ENCODE peak calls at places on chromosomes 1 and 21, in eight cellular contexts. V, E, Z, G, T, F, Q and K are unnamed samples.

GRCh38 chr1:29145739-29146437 is 22.2 kb upstream of the TMEM200B start:
- DNase-seq in T (no peak), Q (no peak), F (no peak), E (no peak), V (peak), G (no peak), Z (peak), K (no peak)

GRCh38 chr1:21509351-21510112 is at the start of gene ALPL:
- DNase-seq in V (no peak), Z (no peak), Q (no peak), E (no peak), F (no peak), T (peak), G (no peak), K (no peak)

GRCh38 chr1:173122958-173123852 is 72.5 kb upstream of the TNFSF18 start:
- DNase-seq in E (peak), Z (peak), T (peak), F (peak), Q (peak), V (peak), G (no peak), K (no peak)

GRCh38 chr1:44103270-44104131 is 15.1 kb upstream of the KLF17 start:
- DNase-seq in T (no peak), F (no peak), Q (no peak), V (no peak), Z (no peak), E (peak), G (no peak), K (no peak)

GRCh38 chr1:145892486-145893087 is 6.9 kb upstream of the ANKRD35 start:
- DNase-seq in F (no peak), G (no peak), E (no peak), Q (no peak), T (peak), V (peak), Z (peak), K (no peak)

GRCh38 chr1:33094971-33095604 is 14.1 kb downstream of the AZIN2 start:
- DNase-seq in V (peak), Z (peak), Q (no peak), G (no peak), T (peak), E (no peak), F (no peak), K (peak)

GRCh38 chr21:7933923-7934322 is 2587.5 kb upstream of the TPTE start:
- DNase-seq in V (no peak), F (no peak), Q (no peak), Z (no peak), G (no peak), E (no peak), T (no peak), K (no peak)

GRCh38 chr1:78493456-78493855 is 2.7 kb downstream of the PTGFR start:
- DNase-seq in V (no peak), G (no peak), Q (no peak), Z (no peak), E (no peak), F (no peak), T (no peak), K (no peak)

GRCh38 chr1:216723274-216723780 is at the start of gene ESRRG:
- DNase-seq in E (peak), G (no peak), F (peak), T (peak), Z (no peak), V (peak), Q (peak), K (peak)

GRCh38 chr1:101314244-101314643 is 77.4 kb downstream of the S1PR1 start:
- DNase-seq in T (peak), Q (no peak), G (no peak), E (no peak), V (no peak), F (no peak), Z (peak), K (no peak)

GRCh38 chr1:46523556-46524443 is 27.6 kb downstream of the KNCN start:
- DNase-seq in E (no peak), V (no peak), T (no peak), Q (no peak), Z (no peak), F (no peak), G (no peak), K (no peak)

GRCh38 chr1:219585837-219586465 is 27.0 kb downstream of the ZC3H11B start:
- DNase-seq in Q (no peak), T (no peak), E (no peak), F (no peak), V (no peak), Z (no peak), G (no peak), K (no peak)

GRCh38 chr1:183234660-183235476 is 48.8 kb downstream of the LAMC2 start:
- DNase-seq in F (peak), V (peak), Q (peak), T (peak), E (peak), G (no peak), Z (peak), K (no peak)

GRCh38 chr1:101924700-101925099 is 72.0 kb downstream of the OLFM3 start:
- DNase-seq in T (no peak), G (no peak), F (no peak), Q (no peak), V (no peak), E (no peak), Z (no peak), K (no peak)

GRCh38 chr1:186152227-186152944 is 222.7 kb downstream of the TPR start:
- DNase-seq in E (no peak), V (no peak), G (no peak), Z (peak), F (no peak), T (no peak), Q (no peak), K (no peak)

GRCh38 chr1:91021686-91022517 is at the start of gene ZNF644:
- DNase-seq in Q (peak), E (peak), Z (peak), V (peak), G (peak), F (peak), T (peak), K (peak)

GRCh38 chr1:237183963-237184540 is 142.1 kb downstream of the RYR2 start:
- DNase-seq in G (no peak), Q (no peak), Z (no peak), V (no peak), T (no peak), F (no peak), E (no peak), K (no peak)

GRCh38 chr1:107776898-107777663 is 187.9 kb downstream of the VAV3 start:
- DNase-seq in E (no peak), Q (no peak), G (no peak), T (no peak), Z (no peak), V (no peak), F (no peak), K (no peak)

DNA sequence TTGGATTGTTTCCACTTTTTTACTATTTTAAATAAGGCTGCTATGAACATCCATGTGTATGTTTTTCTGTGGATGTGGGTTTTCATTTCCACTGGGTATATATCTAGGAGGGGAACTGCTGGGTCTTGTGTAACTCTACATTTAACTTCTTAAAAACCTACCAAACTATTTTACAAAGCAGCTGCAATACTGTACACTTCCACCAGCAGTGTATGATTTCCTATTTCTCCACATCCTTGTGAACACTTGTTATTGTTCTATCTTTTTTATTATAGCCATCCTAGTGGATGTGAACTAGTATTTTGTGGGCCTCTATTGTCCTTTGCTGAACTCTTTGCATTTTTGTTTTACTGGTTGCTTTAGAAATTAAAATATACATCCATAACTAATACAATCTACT is 33.4 kb downstream of the DIPK1A start:
- DNase-seq in E (no peak), F (no peak), Q (no peak), G (no peak), V (no peak), Z (no peak), T (no peak), K (no peak)
- TF ChIP-seq CTCF in E (no peak), F (no peak), Q (no peak), G (no peak), V (no peak), Z (peak), T (peak), K (peak)

GRCh38 chr1:59903136-59903754 is 23.3 kb downstream of the CYP2J2 start:
- DNase-seq in V (no peak), Z (no peak), Q (no peak), E (no peak), G (no peak), F (no peak), T (peak), K (no peak)

GRCh38 chr1:59901770-59902388 is 24.7 kb downstream of the CYP2J2 start:
- DNase-seq in G (no peak), E (no peak), V (no peak), Q (no peak), F (no peak), Z (peak), T (no peak), K (no peak)

GRCh38 chr1:59898927-59899326 is 27.6 kb downstream of the CYP2J2 start:
- DNase-seq in F (no peak), T (no peak), Z (no peak), Q (no peak), E (no peak), G (no peak), V (no peak), K (no peak)

GRCh38 chr1:59897165-59897564 is 29.4 kb downstream of the CYP2J2 start:
- DNase-seq in G (no peak), E (no peak), T (no peak), F (no peak), Z (no peak), V (no peak), Q (no peak), K (no peak)

GRCh38 chr1:59900640-59901039 is 25.9 kb downstream of the CYP2J2 start:
- DNase-seq in T (no peak), E (no peak), Q (no peak), G (no peak), V (no peak), F (no peak), Z (no peak), K (no peak)
- TF ChIP-seq CTCF in T (no peak), E (no peak), Q (no peak), G (no peak), V (no peak), F (no peak), Z (no peak), K (no peak)

DNA sequence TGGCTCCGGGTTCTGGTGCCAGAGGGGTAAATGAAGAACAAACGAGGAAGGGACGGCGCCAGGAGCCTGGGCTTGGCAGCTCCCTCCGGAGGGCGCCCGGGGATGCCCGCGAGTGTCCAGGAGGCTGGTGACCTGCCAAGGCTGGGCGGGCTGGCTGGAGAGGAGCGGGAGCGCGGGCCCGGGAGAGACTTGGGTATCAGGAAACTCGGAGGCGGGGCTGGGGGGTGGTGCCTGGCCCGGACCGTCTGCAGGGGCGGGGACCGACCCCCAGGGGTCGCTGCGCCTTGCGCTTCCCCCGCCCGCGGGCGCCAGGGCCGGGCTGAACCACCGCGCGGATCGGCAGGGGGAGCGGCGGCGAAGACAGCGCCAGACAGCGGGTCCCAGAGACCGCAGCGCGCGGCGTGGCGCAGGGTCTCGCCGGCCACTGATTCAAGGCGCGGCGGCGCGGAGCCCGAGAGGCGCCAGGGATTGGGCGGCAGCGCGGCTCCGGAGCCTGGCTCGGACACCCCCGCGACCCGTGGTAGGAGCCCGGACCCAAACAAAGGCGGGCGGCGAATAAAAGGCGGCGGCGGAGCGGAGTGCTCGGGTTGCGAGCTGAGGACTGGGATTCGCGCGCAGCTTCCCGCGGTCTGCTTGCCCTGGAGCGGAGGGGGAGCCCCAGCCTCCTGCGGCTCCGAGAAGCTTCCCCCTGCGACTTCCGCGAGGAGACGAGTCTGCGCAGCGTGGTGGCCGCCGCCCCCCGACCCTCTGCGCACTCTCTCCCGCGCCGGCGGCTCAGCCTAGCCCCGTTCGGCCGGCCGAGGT is at the start of gene DISP3:
- DNase-seq in T (peak), Z (peak), F (peak), G (peak), V (peak), Q (peak), E (no peak), K (peak)
- TF ChIP-seq CTCF in T (peak), Z (peak), F (peak), G (peak), V (peak), Q (peak), E (peak), K (peak)

GRCh38 chr21:37000381-37000780 is 6.1 kb upstream of the RIPPLY3 start:
- DNase-seq in G (no peak), Q (no peak), F (no peak), T (no peak), V (no peak), E (no peak), Z (no peak), K (no peak)
- TF ChIP-seq CTCF in G (no peak), Q (no peak), F (no peak), T (no peak), V (no peak), E (no peak), Z (peak), K (peak)

DNA sequence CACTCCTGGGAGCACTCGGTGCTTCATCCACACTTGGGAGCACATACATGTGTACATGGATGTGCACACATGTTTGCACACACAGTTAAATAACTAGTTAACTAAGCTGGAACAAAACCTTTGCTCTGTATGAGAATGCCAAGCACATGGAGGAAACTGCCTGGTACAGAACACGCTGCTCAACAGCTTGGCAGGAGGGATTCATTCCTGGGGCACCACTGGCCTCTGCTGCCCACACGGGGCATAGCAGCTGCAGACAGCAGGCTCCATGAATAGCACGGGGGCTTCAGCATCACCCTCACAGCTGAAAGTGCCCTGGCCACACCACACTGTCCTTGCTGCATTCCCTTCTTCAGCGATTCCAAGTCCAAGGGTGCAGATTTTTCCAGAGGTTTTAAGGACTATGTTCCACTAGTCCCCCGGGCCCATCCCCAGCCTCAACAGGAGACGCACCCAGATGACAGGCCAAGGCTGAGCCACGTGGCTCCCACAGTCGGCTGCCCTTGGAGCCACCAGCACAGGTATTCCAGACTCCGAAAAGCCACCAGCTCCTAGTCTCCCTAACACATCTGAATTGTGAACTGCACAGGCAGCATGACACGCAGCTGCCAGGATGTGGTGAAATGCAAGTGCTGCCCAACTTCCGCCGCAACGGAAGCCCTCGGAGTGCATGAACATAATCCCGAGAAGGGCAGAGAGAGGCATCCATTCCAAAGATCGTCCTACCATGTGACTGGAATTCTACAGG is 16.9 kb downstream of the NPHP4 start:
- DNase-seq in Q (peak), E (no peak), Z (peak), F (no peak), V (peak), G (no peak), T (peak), K (no peak)
- TF ChIP-seq CTCF in Q (peak), E (peak), Z (peak), F (peak), V (peak), G (peak), T (peak), K (peak)

GRCh38 chr1:17752356-17752755 is 2.8 kb upstream of the ACTL8 start:
- DNase-seq in Q (no peak), T (no peak), G (no peak), V (no peak), Z (no peak), E (no peak), F (no peak), K (no peak)

GRCh38 chr1:17757426-17757825 is 2.3 kb downstream of the ACTL8 start:
- DNase-seq in V (no peak), F (no peak), E (no peak), T (no peak), Q (no peak), G (no peak), Z (no peak), K (no peak)

GRCh38 chr1:17759114-17759513 is 4.0 kb downstream of the ACTL8 start:
- DNase-seq in E (no peak), G (no peak), Q (no peak), T (no peak), F (no peak), Z (no peak), V (no peak), K (no peak)

GRCh38 chr1:17755120-17755519 is at the start of gene ACTL8:
- DNase-seq in F (no peak), Z (no peak), Q (no peak), G (no peak), T (no peak), V (no peak), E (no peak), K (no peak)
- TF ChIP-seq CTCF in F (no peak), Z (peak), Q (no peak), G (no peak), T (no peak), V (no peak), E (no peak), K (peak)

GRCh38 chr1:192809286-192810252 is 730 bp downstream of the RGS2 start:
- DNase-seq in T (peak), V (peak), F (peak), Z (peak), Q (peak), G (no peak), E (peak), K (no peak)

GRCh38 chr1:192810253-192810880 is 1.5 kb downstream of the RGS2 start:
- DNase-seq in F (no peak), G (no peak), Z (no peak), V (no peak), E (peak), T (peak), Q (peak), K (no peak)

GRCh38 chr1:192807968-192808587 is 761 bp upstream of the RGS2 start:
- DNase-seq in Z (peak), E (no peak), F (no peak), G (no peak), T (no peak), V (no peak), Q (no peak), K (no peak)

GRCh38 chr1:192807221-192807967 is 1.4 kb upstream of the RGS2 start:
- DNase-seq in F (no peak), V (no peak), T (no peak), Z (no peak), E (no peak), Q (no peak), G (no peak), K (no peak)

GRCh38 chr1:192808588-192809285 is at the start of gene RGS2:
- DNase-seq in T (peak), E (peak), V (peak), Q (peak), G (peak), Z (peak), F (peak), K (peak)
- TF ChIP-seq CTCF in T (no peak), E (no peak), V (no peak), Q (peak), G (no peak), Z (peak), F (peak), K (no peak)

GRCh38 chr1:111739222-111739983 is at the start of gene INKA2:
- DNase-seq in E (peak), V (peak), F (peak), T (peak), Q (peak), G (peak), Z (peak), K (peak)
- TF ChIP-seq CTCF in E (no peak), V (no peak), F (peak), T (no peak), Q (no peak), G (no peak), Z (no peak), K (no peak)

GRCh38 chr1:15736035-15736665 is at the start of gene SLC25A34:
- DNase-seq in V (peak), G (no peak), T (peak), Q (peak), E (peak), F (peak), Z (no peak), K (no peak)
- TF ChIP-seq CTCF in V (no peak), G (no peak), T (no peak), Q (no peak), E (no peak), F (no peak), Z (no peak), K (no peak)